ENCODE peak calls at places on chromosome 14, in seven cellular contexts. K, Y, W, P, N, L and O are unnamed samples.
A peak's percentile ranks its signal among the peaks of the same experiment; 100 is the strongest.

GRCh38 chr14:92932448-92933395 is 9.8 kb downstream of the CHGA start:
- DNase-seq in K (no peak), Y (no peak), W (no peak), P (no peak), N (no peak), L (no peak), O (no peak)

GRCh38 chr14:106518054-106518943 is 991.9 kb downstream of the TMEM121 start:
- DNase-seq in K (no peak), Y (peak; percentile 70), W (no peak), P (peak; percentile 67), N (peak; percentile 81), L (peak; percentile 14), O (peak; percentile 69)

GRCh38 chr14:45715946-45716345 is 462.9 kb upstream of the MIS18BP1 start:
- DNase-seq in K (no peak), Y (no peak), W (no peak), P (no peak), N (no peak), L (no peak), O (no peak)

GRCh38 chr14:49892301-49892635 is 614 bp upstream of the ARF6 start:
- DNase-seq in K (peak; percentile 73), Y (no peak), W (peak; percentile 81), P (peak; percentile 73), N (no peak), L (peak; percentile 89), O (no peak)

GRCh38 chr14:39005044-39005736 is 97.8 kb downstream of the SEC23A start:
- DNase-seq in K (no peak), Y (no peak), W (no peak), P (peak; percentile 13), N (no peak), L (no peak), O (peak; percentile 41)

GRCh38 chr14:70655110-70655826 is 13.6 kb downstream of the TTC9 start:
- DNase-seq in K (no peak), Y (no peak), W (no peak), P (peak; percentile 68), N (peak; percentile 66), L (peak; percentile 95), O (peak; percentile 54)

GRCh38 chr14:22838631-22839041 is 2.3 kb downstream of the MMP14 start:
- DNase-seq in K (peak; percentile 84), Y (peak; percentile 65), W (no peak), P (peak; percentile 25), N (no peak), L (no peak), O (peak; percentile 61)

GRCh38 chr14:98069712-98070133 is 1202.3 kb downstream of the BCL11B start:
- DNase-seq in K (peak; percentile 91), Y (no peak), W (no peak), P (no peak), N (no peak), L (no peak), O (no peak)

GRCh38 chr14:102575479-102576428 is 16.7 kb upstream of the RCOR1 start:
- DNase-seq in K (no peak), Y (no peak), W (no peak), P (no peak), N (no peak), L (no peak), O (no peak)

GRCh38 chr14:94054936-94055335 is 26.1 kb downstream of the DDX24 start:
- DNase-seq in K (no peak), Y (no peak), W (no peak), P (no peak), N (no peak), L (no peak), O (no peak)

GRCh38 chr14:102363182-102363952 is 626 bp downstream of the TECPR2 start:
- DNase-seq in K (peak; percentile 36), Y (peak; percentile 64), W (peak; percentile 23), P (peak; percentile 40), N (no peak), L (peak; percentile 29), O (no peak)

GRCh38 chr14:23441076-23441475 is 5.6 kb upstream of the MYH7 start:
- DNase-seq in K (no peak), Y (no peak), W (no peak), P (no peak), N (no peak), L (no peak), O (no peak)

GRCh38 chr14:100568164-100568997 is 18.8 kb downstream of the BEGAIN start:
- DNase-seq in K (no peak), Y (no peak), W (no peak), P (no peak), N (no peak), L (no peak), O (no peak)

GRCh38 chr14:106218189-106218588 is 691.8 kb downstream of the TMEM121 start:
- DNase-seq in K (no peak), Y (no peak), W (no peak), P (no peak), N (no peak), L (no peak), O (no peak)

GRCh38 chr14:31510222-31510621 is 22.4 kb upstream of the GPR33 start:
- DNase-seq in K (peak; percentile 3), Y (no peak), W (peak; percentile 33), P (no peak), N (no peak), L (peak; percentile 39), O (no peak)

GRCh38 chr14:104563191-104563741 is 16.3 kb upstream of the C14orf180 start:
- DNase-seq in K (no peak), Y (no peak), W (no peak), P (no peak), N (no peak), L (no peak), O (no peak)
- H3K4me1 ChIP-seq in K (no peaks in the 10 kb centered on the region), Y (no peaks in the 10 kb centered on the region), W (peaks cover 9% of the 10 kb centered on the region), P (no peaks in the 10 kb centered on the region), N (no peaks in the 10 kb centered on the region), L (no peaks in the 10 kb centered on the region), O (no peaks in the 10 kb centered on the region)

DNA sequence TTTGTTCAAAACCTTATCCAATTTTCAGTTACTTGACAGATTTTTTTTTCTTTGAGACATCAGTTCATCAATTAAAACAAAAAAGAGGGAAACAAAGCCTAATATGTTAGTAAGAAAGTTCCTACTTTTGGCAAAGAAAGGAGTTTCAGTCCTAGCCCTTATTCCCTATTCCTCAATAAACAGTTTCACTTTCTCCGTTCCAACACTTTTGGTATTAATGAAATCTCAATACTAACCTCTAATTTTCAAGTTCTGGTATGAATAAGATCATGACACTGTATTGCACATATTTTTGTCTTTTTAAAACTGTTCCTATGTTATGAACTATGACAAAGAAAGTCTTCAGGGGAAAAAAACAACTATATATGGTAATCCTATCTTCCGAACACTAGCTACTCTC is 48.4 kb downstream of the RPS6KA5 start:
- DNase-seq in K (no peak), Y (no peak), W (no peak), P (no peak), N (no peak), L (no peak), O (no peak)
- H3K4me3 ChIP-seq in K (no peak overlapping the region), Y (no peak overlapping the region), W (no peak overlapping the region), P (no peak overlapping the region), N (no peak overlapping the region), L (no peak overlapping the region), O (no peak overlapping the region)

GRCh38 chr14:55948399-55948798 is 169.8 kb upstream of the PELI2 start:
- DNase-seq in K (no peak), Y (no peak), W (no peak), P (no peak), N (no peak), L (no peak), O (no peak)
- H3K4me1 ChIP-seq in K (no peaks in the 10 kb centered on the region), Y (no peaks in the 10 kb centered on the region), W (no peaks in the 10 kb centered on the region), P (no peaks in the 10 kb centered on the region), N (no peaks in the 10 kb centered on the region), L (no peaks in the 10 kb centered on the region), O (no peaks in the 10 kb centered on the region)

DNA sequence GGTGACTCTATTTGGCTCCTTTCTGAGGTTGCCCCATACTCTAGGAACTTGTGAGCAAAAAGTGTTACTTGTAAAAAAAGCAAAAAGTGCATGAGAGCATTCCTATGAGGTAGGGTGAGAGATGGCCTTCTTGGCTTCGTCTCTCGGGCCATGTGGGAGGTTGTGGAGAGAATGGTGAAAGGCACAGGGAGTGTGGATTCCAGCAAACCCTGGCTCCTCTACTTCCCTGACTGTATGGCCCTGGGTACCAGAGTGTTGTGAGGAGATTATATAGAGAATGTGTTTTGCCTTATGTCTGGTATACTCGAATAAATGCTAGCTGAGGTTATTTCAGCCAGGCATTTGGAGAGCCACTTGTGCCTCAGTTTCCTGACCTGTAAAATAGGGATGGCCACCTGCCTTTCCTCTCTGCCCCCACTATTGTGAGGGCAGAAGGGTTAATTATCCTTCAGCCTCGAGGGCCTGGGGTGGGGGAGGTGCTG is 11.0 kb downstream of the PLEKHG3 start:
- DNase-seq in K (no peak), Y (no peak), W (no peak), P (no peak), N (no peak), L (no peak), O (peak; percentile 21)
- H3K4me3 ChIP-seq in K (no peak overlapping the region), Y (no peak overlapping the region), W (no peak overlapping the region), P (no peak overlapping the region), N (no peak overlapping the region), L (no peak overlapping the region), O (no peak overlapping the region)

GRCh38 chr14:52349731-52350130 is 35.6 kb downstream of the PTGER2 start:
- DNase-seq in K (no peak), Y (no peak), W (no peak), P (no peak), N (no peak), L (no peak), O (no peak)
- H3K4me1 ChIP-seq in K (peaks cover 33% of the 10 kb centered on the region), Y (no peaks in the 10 kb centered on the region), W (peaks cover 61% of the 10 kb centered on the region), P (peaks cover 14% of the 10 kb centered on the region), N (peaks cover 37% of the 10 kb centered on the region), L (no peaks in the 10 kb centered on the region), O (peaks cover 3% of the 10 kb centered on the region)

GRCh38 chr14:42629553-42629952 is 1022.9 kb downstream of the LRFN5 start:
- DNase-seq in K (no peak), Y (no peak), W (no peak), P (no peak), N (no peak), L (no peak), O (no peak)
- H3K4me3 ChIP-seq in K (no peak overlapping the region), Y (no peak overlapping the region), W (no peak overlapping the region), P (no peak overlapping the region), N (no peak overlapping the region), L (no peak overlapping the region), O (no peak overlapping the region)

DNA sequence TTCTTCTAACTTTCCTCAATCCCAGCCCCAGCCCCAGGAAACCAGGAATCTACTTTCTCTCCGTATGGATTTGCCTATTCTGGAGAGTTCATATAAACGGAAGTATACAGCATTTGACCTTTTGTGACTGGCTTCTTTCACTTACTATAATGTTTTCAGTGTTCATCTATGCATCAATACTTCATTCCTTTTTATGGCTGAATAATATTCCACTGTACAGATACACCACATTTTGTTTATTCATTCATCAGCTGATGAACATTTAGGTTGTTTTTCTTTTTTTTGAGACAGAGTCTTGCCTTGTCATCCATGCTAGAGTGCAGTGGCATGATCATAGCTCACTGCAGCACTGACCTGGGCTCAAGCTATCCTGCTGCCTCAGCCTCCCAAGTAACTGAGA is 3.9 kb upstream of the PLEKHG3 start:
- DNase-seq in K (no peak), Y (no peak), W (no peak), P (no peak), N (no peak), L (no peak), O (no peak)
- H3K4me1 ChIP-seq in K (peaks cover 8% of the 10 kb centered on the region), Y (no peaks in the 10 kb centered on the region), W (peaks cover 27% of the 10 kb centered on the region), P (peaks cover 17% of the 10 kb centered on the region), N (peaks cover 21% of the 10 kb centered on the region), L (no peaks in the 10 kb centered on the region), O (peaks cover 33% of the 10 kb centered on the region)

GRCh38 chr14:24673059-24673458 is 39.1 kb upstream of the GZMB start:
- DNase-seq in K (no peak), Y (no peak), W (no peak), P (no peak), N (no peak), L (peak; percentile 77), O (no peak)
- H3K4me3 ChIP-seq in K (no peak overlapping the region), Y (no peak overlapping the region), W (no peak overlapping the region), P (no peak overlapping the region), N (peak overlapping the region; percentile 21), L (peak overlapping the region; percentile 35), O (no peak overlapping the region)

GRCh38 chr14:68935761-68936209 is 43.3 kb downstream of the ACTN1 start:
- DNase-seq in K (peak; percentile 51), Y (peak; percentile 54), W (no peak), P (no peak), N (no peak), L (no peak), O (no peak)
- H3K4me1 ChIP-seq in K (peaks cover 69% of the 10 kb centered on the region), Y (peaks cover 4% of the 10 kb centered on the region), W (peaks cover 89% of the 10 kb centered on the region), P (peaks cover 38% of the 10 kb centered on the region), N (peaks cover 97% of the 10 kb centered on the region), L (no peaks in the 10 kb centered on the region), O (peaks cover 34% of the 10 kb centered on the region)